ENCODE peak calls at places on chromosomes 4 and X, in seven cellular contexts. M is HuH-7.5, U is posterior vena cava, H is NT2/D1, O is NAMALWA, I is KG1, J is HFF-Myc. A is an unnamed sample.

GRCh38 chr4:181475781-181476180 is 767.4 kb upstream of the TENM3 start:
- DNase-seq in M (no peak), U (no peak), H (no peak), O (no peak), I (no peak), J (no peak), A (no peak)

GRCh38 chr4:122798101-122798500 is 28.5 kb upstream of the FGF2 start:
- DNase-seq in M (no peak), U (no peak), H (no peak), O (no peak), I (no peak), J (peak; percentile 93), A (no peak)

GRCh38 chrX:53318766-53319353 is 37.5 kb upstream of the IQSEC2 start:
- DNase-seq in M (no peak), U (peak; percentile 67), H (no peak), O (no peak), I (no peak), J (no peak), A (no peak)

GRCh38 chr4:119206178-119206577 is 6.3 kb upstream of the USP53 start:
- DNase-seq in M (no peak), U (no peak), H (no peak), O (no peak), I (no peak), J (no peak), A (no peak)

GRCh38 chr4:111602848-111603247 is 542.4 kb upstream of the FAM241A start:
- DNase-seq in M (no peak), U (no peak), H (no peak), O (peak; percentile 43), I (no peak), J (peak; percentile 17), A (no peak)

GRCh38 chr4:184309241-184310170 is 91.8 kb upstream of the ENPP6 start:
- DNase-seq in M (no peak), U (no peak), H (no peak), O (no peak), I (no peak), J (no peak), A (no peak)

GRCh38 chr4:20026456-20026855 is 225.2 kb upstream of the SLIT2 start:
- DNase-seq in M (no peak), U (no peak), H (no peak), O (no peak), I (no peak), J (no peak), A (no peak)

GRCh38 chrX:49029876-49030275 is 13.3 kb downstream of the TFE3 start:
- DNase-seq in M (no peak), U (no peak), H (no peak), O (no peak), I (no peak), J (no peak), A (no peak)

GRCh38 chr4:2281575-2282343 is 19.9 kb upstream of the MXD4 start:
- DNase-seq in M (no peak), U (no peak), H (no peak), O (peak; percentile 90), I (peak; percentile 44), J (no peak), A (no peak)

GRCh38 chrX:21745756-21746155 is 12.2 kb downstream of the SMPX start:
- DNase-seq in M (no peak), U (no peak), H (no peak), O (peak; percentile 41), I (peak; percentile 1), J (no peak), A (peak; percentile 47)

GRCh38 chr4:100504086-100504874 is 13.5 kb downstream of the EMCN start:
- DNase-seq in M (no peak), U (no peak), H (no peak), O (no peak), I (no peak), J (no peak), A (peak; percentile 29)

GRCh38 chr4:118839221-118839927 is 3.4 kb upstream of the SEC24D start:
- DNase-seq in M (no peak), U (no peak), H (no peak), O (peak; percentile 24), I (no peak), J (no peak), A (no peak)